ENCODE peak calls at places on chromosome 18, in eight cellular contexts. Q, M, W, J, B, N, L and P are unnamed samples.

GRCh38 chr18:78561757-78562445 is 417.7 kb upstream of the SALL3 start:
- DNase-seq in Q (no peak), M (no peak), W (peak), J (no peak), B (no peak), N (no peak), L (no peak), P (no peak)

GRCh38 chr18:652131-652530 is 5.3 kb upstream of the TYMS start:
- DNase-seq in Q (no peak), M (no peak), W (no peak), J (no peak), B (no peak), N (no peak), L (no peak), P (no peak)

GRCh38 chr18:54284967-54285785 is 15.9 kb downstream of the POLI start:
- DNase-seq in Q (no peak), M (no peak), W (peak), J (peak), B (no peak), N (no peak), L (no peak), P (no peak)

GRCh38 chr18:40868110-40868858 is 1086.8 kb upstream of the PIK3C3 start:
- DNase-seq in Q (no peak), M (no peak), W (no peak), J (peak), B (no peak), N (no peak), L (no peak), P (no peak)

GRCh38 chr18:54506516-54507261 is 84.4 kb upstream of the DYNAP start:
- DNase-seq in Q (no peak), M (no peak), W (no peak), J (no peak), B (no peak), N (no peak), L (no peak), P (no peak)

GRCh38 chr18:44170208-44170880 is 510.3 kb upstream of the SETBP1 start:
- DNase-seq in Q (no peak), M (no peak), W (no peak), J (peak), B (no peak), N (no peak), L (no peak), P (no peak)

GRCh38 chr18:22279741-22280452 is 110.5 kb downstream of the GATA6 start:
- DNase-seq in Q (no peak), M (no peak), W (no peak), J (no peak), B (no peak), N (no peak), L (no peak), P (no peak)

GRCh38 chr18:13800505-13801259 is 23.3 kb upstream of the MC5R start:
- DNase-seq in Q (no peak), M (peak), W (peak), J (peak), B (peak), N (no peak), L (no peak), P (no peak)

GRCh38 chr18:79416022-79416676 is 20.4 kb downstream of the NFATC1 start:
- DNase-seq in Q (no peak), M (no peak), W (no peak), J (no peak), B (no peak), N (no peak), L (no peak), P (no peak)

GRCh38 chr18:10519999-10520935 is 5.6 kb upstream of the NAPG start:
- DNase-seq in Q (peak), M (peak), W (peak), J (peak), B (peak), N (peak), L (no peak), P (no peak)

GRCh38 chr18:76658627-76659026 is 163.6 kb upstream of the ZNF516 start:
- DNase-seq in Q (no peak), M (no peak), W (no peak), J (no peak), B (peak), N (no peak), L (no peak), P (no peak)

GRCh38 chr18:22286576-22286975 is 117.2 kb downstream of the GATA6 start:
- DNase-seq in Q (no peak), M (peak), W (no peak), J (no peak), B (no peak), N (no peak), L (no peak), P (no peak)

GRCh38 chr18:57961876-57962505 is 82.0 kb upstream of the NEDD4L start:
- DNase-seq in Q (no peak), M (no peak), W (no peak), J (no peak), B (no peak), N (no peak), L (no peak), P (no peak)

GRCh38 chr18:58541789-58542425 is 87.0 kb downstream of the ALPK2 start:
- DNase-seq in Q (no peak), M (no peak), W (no peak), J (peak), B (no peak), N (no peak), L (no peak), P (no peak)

GRCh38 chr18:46859855-46860254 is 57.5 kb downstream of the PIAS2 start:
- DNase-seq in Q (no peak), M (no peak), W (no peak), J (peak), B (no peak), N (no peak), L (no peak), P (no peak)

GRCh38 chr18:57438669-57439616 is 3.8 kb downstream of the ONECUT2 start:
- DNase-seq in Q (no peak), M (no peak), W (no peak), J (no peak), B (no peak), N (no peak), L (no peak), P (no peak)

GRCh38 chr18:7658701-7659100 is 91.6 kb downstream of the PTPRM start:
- DNase-seq in Q (no peak), M (no peak), W (no peak), J (no peak), B (no peak), N (no peak), L (no peak), P (no peak)

GRCh38 chr18:6885992-6886823 is 156.7 kb downstream of the ARHGAP28 start:
- DNase-seq in Q (peak), M (no peak), W (no peak), J (peak), B (peak), N (no peak), L (no peak), P (no peak)

GRCh38 chr18:31687529-31687928 is 3.1 kb upstream of the B4GALT6 start:
- DNase-seq in Q (no peak), M (no peak), W (no peak), J (peak), B (no peak), N (no peak), L (no peak), P (no peak)

GRCh38 chr18:57585846-57586242 is 658 bp downstream of the FECH start:
- DNase-seq in Q (no peak), M (no peak), W (no peak), J (no peak), B (no peak), N (no peak), L (no peak), P (no peak)

GRCh38 chr18:43800584-43800983 is 523.3 kb upstream of the SYT4 start:
- DNase-seq in Q (no peak), M (no peak), W (no peak), J (no peak), B (no peak), N (no peak), L (no peak), P (no peak)

GRCh38 chr18:7733642-7734041 is 166.5 kb downstream of the PTPRM start:
- DNase-seq in Q (no peak), M (no peak), W (no peak), J (peak), B (no peak), N (no peak), L (no peak), P (no peak)

GRCh38 chr18:77062518-77063003 is 70.0 kb downstream of the MBP start:
- DNase-seq in Q (no peak), M (no peak), W (no peak), J (peak), B (no peak), N (peak), L (no peak), P (no peak)

GRCh38 chr18:45749918-45750689 is 26.1 kb downstream of the SLC14A1 start:
- DNase-seq in Q (no peak), M (no peak), W (no peak), J (no peak), B (no peak), N (no peak), L (no peak), P (no peak)

GRCh38 chr18:27954226-27954625 is 222.7 kb downstream of the CDH2 start:
- DNase-seq in Q (no peak), M (no peak), W (no peak), J (peak), B (no peak), N (no peak), L (no peak), P (no peak)

GRCh38 chr18:56402872-56403516 is 235.4 kb downstream of the TXNL1 start:
- DNase-seq in Q (peak), M (no peak), W (no peak), J (peak), B (no peak), N (no peak), L (no peak), P (no peak)

GRCh38 chr18:63299837-63300787 is 19.5 kb downstream of the BCL2 start:
- DNase-seq in Q (no peak), M (no peak), W (no peak), J (no peak), B (no peak), N (no peak), L (no peak), P (no peak)

GRCh38 chr18:369224-370010 is 101.6 kb upstream of the THOC1 start:
- DNase-seq in Q (no peak), M (no peak), W (no peak), J (no peak), B (no peak), N (no peak), L (no peak), P (no peak)

GRCh38 chr18:74518456-74519315 is 15.6 kb upstream of the CNDP1 start:
- DNase-seq in Q (no peak), M (no peak), W (no peak), J (no peak), B (no peak), N (no peak), L (no peak), P (no peak)

GRCh38 chr18:13318644-13319501 is 100.3 kb downstream of the LDLRAD4 start:
- DNase-seq in Q (no peak), M (no peak), W (no peak), J (no peak), B (no peak), N (no peak), L (no peak), P (no peak)

GRCh38 chr18:6396276-6396675 is 18.4 kb downstream of the L3MBTL4 start:
- DNase-seq in Q (no peak), M (no peak), W (no peak), J (no peak), B (no peak), N (no peak), L (no peak), P (no peak)

GRCh38 chr18:55110436-55110835 is 151.2 kb upstream of the CCDC68 start:
- DNase-seq in Q (no peak), M (no peak), W (no peak), J (no peak), B (no peak), N (no peak), L (no peak), P (no peak)

GRCh38 chr18:24600076-24600654 is 139.7 kb downstream of the HRH4 start:
- DNase-seq in Q (no peak), M (no peak), W (no peak), J (peak), B (peak), N (no peak), L (no peak), P (no peak)

GRCh38 chr18:74896390-74896991 is 298.8 kb downstream of the ZNF407 start:
- DNase-seq in Q (no peak), M (peak), W (no peak), J (no peak), B (no peak), N (no peak), L (no peak), P (peak)

GRCh38 chr18:54983041-54983686 is 23.9 kb upstream of the CCDC68 start:
- DNase-seq in Q (peak), M (no peak), W (no peak), J (peak), B (peak), N (peak), L (no peak), P (no peak)

GRCh38 chr18:30487962-30488361 is 554.6 kb downstream of the DSC3 start:
- DNase-seq in Q (no peak), M (no peak), W (no peak), J (peak), B (no peak), N (no peak), L (no peak), P (no peak)

GRCh38 chr18:9474983-9475642 is at the start of gene RALBP1:
- DNase-seq in Q (peak), M (peak), W (peak), J (peak), B (peak), N (peak), L (peak), P (peak)
- TF ChIP-seq CTCF in Q (no peak), M (no peak), W (peak), J (no peak), B (peak), N (no peak), L (peak), P (no peak)

GRCh38 chr18:49886891-49887764 is 73.8 kb upstream of the ACAA2 start:
- DNase-seq in Q (no peak), M (peak), W (no peak), J (no peak), B (no peak), N (no peak), L (no peak), P (no peak)
- TF ChIP-seq CTCF in Q (no peak), M (no peak), W (no peak), J (no peak), B (peak), N (no peak), L (no peak), P (no peak)

GRCh38 chr18:48540329-48541025 is 1.6 kb downstream of the CTIF start:
- DNase-seq in Q (peak), M (peak), W (peak), J (peak), B (peak), N (peak), L (peak), P (peak)
- TF ChIP-seq CTCF in Q (no peak), M (peak), W (no peak), J (no peak), B (peak), N (no peak), L (peak), P (no peak)

GRCh38 chr18:65439184-65439583 is 311.6 kb upstream of the CDH7 start:
- DNase-seq in Q (no peak), M (no peak), W (no peak), J (no peak), B (no peak), N (no peak), L (no peak), P (no peak)
- TF ChIP-seq CTCF in Q (no peak), M (no peak), W (no peak), J (no peak), B (no peak), N (peak), L (peak), P (no peak)

DNA sequence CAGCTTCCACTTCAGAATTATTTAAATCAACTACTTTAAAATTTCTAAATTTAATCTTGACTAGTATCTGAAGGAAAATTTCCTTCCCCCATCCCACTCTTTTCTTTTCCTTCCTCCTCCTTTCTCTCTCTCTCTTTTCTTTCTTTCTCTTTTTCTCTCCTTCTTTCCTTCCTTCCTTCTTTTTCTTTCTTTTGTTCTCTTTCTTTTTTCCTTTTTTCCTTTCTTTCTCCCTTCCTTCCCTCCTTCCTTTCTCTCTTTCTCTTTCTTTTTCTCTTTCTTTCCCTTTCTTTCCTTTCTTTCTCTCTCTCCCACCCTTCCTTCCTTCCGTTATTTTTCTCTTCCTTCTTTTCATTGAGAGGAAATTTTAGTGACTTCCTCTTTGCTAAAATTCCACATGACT is 132.0 kb upstream of the CDH19 start:
- DNase-seq in Q (no peak), M (no peak), W (no peak), J (no peak), B (no peak), N (no peak), L (no peak), P (no peak)
- TF ChIP-seq CTCF in Q (no peak), M (no peak), W (no peak), J (no peak), B (no peak), N (peak), L (no peak), P (no peak)

DNA sequence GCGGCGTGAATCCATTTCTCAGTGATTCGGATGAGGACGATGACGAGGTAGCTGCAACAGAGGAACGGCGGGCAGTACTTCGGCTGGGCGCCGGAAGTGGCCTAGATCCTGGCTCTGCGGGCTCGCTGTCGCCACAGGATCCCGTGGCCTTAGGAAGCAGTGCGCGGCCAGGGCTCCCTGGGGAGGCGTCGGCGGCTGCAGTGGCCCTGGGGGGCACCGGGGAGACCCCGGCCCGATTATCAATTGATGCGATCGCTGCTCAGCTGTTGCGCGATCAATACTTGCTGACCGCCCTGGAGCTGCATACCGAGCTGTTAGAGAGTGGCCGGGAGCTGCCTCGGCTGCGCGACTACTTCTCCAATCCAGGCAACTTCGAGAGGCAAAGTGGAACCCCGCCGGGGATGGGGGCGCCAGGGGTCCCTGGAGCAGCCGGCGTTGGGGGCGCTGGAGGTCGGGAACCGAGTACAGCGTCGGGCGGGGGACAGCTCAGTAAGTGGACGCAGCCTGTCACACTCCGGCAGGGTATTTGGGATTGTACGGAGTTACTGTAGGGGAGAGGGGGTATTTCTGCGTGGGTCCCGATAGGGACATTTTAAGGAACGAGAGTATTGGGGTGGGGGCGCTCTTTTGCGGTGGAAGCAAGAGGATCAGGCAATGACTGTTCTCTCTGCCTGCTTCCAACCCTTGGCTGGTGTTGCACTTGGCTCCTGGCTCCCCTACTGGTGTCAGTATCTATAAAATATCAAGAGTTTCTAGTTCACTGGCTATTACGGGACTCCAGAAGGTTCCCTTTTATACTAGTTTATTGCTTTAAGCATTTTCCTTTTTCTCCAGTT is 706 bp downstream of the RELCH start:
- DNase-seq in Q (no peak), M (peak), W (peak), J (peak), B (peak), N (no peak), L (peak), P (peak)
- TF ChIP-seq CTCF in Q (no peak), M (no peak), W (no peak), J (no peak), B (peak), N (no peak), L (peak), P (peak)

GRCh38 chr18:26159353-26159752 is 25.7 kb downstream of the PSMA8 start:
- DNase-seq in Q (no peak), M (no peak), W (no peak), J (no peak), B (no peak), N (no peak), L (no peak), P (no peak)
- TF ChIP-seq CTCF in Q (no peak), M (no peak), W (no peak), J (no peak), B (peak), N (peak), L (peak), P (peak)

GRCh38 chr18:38872342-38872741 is 1306.7 kb upstream of the CELF4 start:
- DNase-seq in Q (no peak), M (no peak), W (no peak), J (no peak), B (no peak), N (no peak), L (no peak), P (no peak)

GRCh38 chr18:38868757-38869156 is 1303.2 kb upstream of the CELF4 start:
- DNase-seq in Q (no peak), M (no peak), W (no peak), J (no peak), B (no peak), N (no peak), L (no peak), P (no peak)

DNA sequence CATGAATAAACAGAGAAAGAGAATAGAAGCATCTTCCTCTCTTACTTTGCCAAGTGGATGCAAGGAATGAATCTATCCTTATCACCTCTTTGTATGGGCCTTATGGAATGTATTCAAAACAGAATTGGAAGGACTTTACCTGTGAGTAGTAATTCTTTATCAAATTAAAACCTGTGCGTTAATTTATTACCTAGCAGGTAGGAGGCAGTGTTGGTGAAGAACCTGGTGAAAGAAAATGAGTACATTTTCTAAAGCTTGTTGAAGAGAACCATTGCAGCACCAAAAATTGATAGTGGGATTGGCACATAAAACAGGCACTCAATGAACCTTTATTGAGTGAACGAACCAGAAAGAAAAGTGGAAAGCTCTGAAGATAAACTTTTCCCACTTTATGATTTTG is 1302.1 kb upstream of the CELF4 start:
- DNase-seq in Q (no peak), M (no peak), W (no peak), J (no peak), B (no peak), N (no peak), L (no peak), P (no peak)
- TF ChIP-seq CTCF in Q (no peak), M (no peak), W (no peak), J (no peak), B (no peak), N (no peak), L (no peak), P (no peak)

GRCh38 chr18:3224223-3224622 is 4.5 kb upstream of the MYOM1 start:
- DNase-seq in Q (no peak), M (no peak), W (no peak), J (no peak), B (no peak), N (no peak), L (no peak), P (no peak)

GRCh38 chr18:3226048-3226447 is 6.3 kb upstream of the MYOM1 start:
- DNase-seq in Q (no peak), M (no peak), W (no peak), J (no peak), B (no peak), N (no peak), L (no peak), P (no peak)

GRCh38 chr18:3221496-3221895 is 1.7 kb upstream of the MYOM1 start:
- DNase-seq in Q (no peak), M (no peak), W (no peak), J (no peak), B (no peak), N (no peak), L (no peak), P (no peak)

GRCh38 chr18:3223356-3223755 is 3.6 kb upstream of the MYOM1 start:
- DNase-seq in Q (no peak), M (no peak), W (no peak), J (no peak), B (no peak), N (no peak), L (no peak), P (no peak)

DNA sequence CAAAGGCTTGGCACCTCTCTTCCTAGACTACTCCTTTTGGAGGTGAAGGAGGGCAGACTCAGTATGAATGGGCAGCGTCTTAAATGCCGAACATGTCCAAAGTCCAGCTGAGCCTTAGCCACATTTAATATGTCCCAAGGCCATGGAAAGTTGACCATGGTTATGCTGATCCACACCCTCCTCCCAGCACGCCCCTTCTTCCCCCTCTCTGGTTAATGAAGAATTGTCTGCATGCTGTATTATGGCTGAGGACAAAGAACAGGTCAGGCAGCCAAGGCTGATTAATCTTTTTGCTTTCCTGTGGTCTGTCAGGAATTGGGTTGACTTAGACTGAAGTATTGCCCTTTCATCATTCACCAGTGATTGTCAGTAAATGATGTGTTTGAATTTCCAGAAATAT is 5.8 kb upstream of the MYOM1 start:
- DNase-seq in Q (no peak), M (no peak), W (no peak), J (no peak), B (no peak), N (no peak), L (no peak), P (no peak)
- TF ChIP-seq CTCF in Q (no peak), M (no peak), W (no peak), J (no peak), B (no peak), N (no peak), L (no peak), P (no peak)